ENCODE peak calls at places on chromosomes 2 and 18, in ten cellular contexts. J, L, T, G, I, R, N, M, A and Q are unnamed samples.

GRCh38 chr2:6372317-6372903 is 493.3 kb downstream of the CMPK2 start:
- DNase-seq in A (no peak), I (no peak), M (no peak), J (no peak), T (no peak), R (no peak), G (no peak), L (no peak), N (no peak), Q (no peak)

GRCh38 chr2:126657636-126658315 is 1.8 kb downstream of the GYPC start:
- DNase-seq in I (no peak), M (peak; percentile 76), G (no peak), J (no peak), A (no peak), T (peak; percentile 99), R (no peak), N (peak; percentile 94), L (peak; percentile 49), Q (no peak)

GRCh38 chr2:239429473-239430350 is 28.9 kb upstream of the HDAC4 start:
- DNase-seq in T (no peak), J (no peak), A (no peak), L (no peak), G (peak; percentile 1), M (no peak), R (no peak), N (no peak), I (no peak), Q (no peak)

GRCh38 chr2:84694088-84694622 is 177.9 kb downstream of the DNAH6 start:
- DNase-seq in R (no peak), I (no peak), T (no peak), N (no peak), G (no peak), M (no peak), L (no peak), J (no peak), A (no peak), Q (no peak)

GRCh38 chr2:102463160-102463559 is 9.9 kb upstream of the SLC9A4 start:
- DNase-seq in M (no peak), L (no peak), J (no peak), N (no peak), T (no peak), A (no peak), I (no peak), G (no peak), R (no peak), Q (no peak)

GRCh38 chr2:239690651-239691631 is 290.1 kb upstream of the HDAC4 start:
- DNase-seq in L (no peak), J (no peak), A (peak; percentile 48), I (no peak), R (peak; percentile 32), G (no peak), M (no peak), N (peak; percentile 47), T (no peak), Q (no peak)

GRCh38 chr18:28175047-28175929 is 1.6 kb downstream of the CDH2 start:
- DNase-seq in T (peak; percentile 58), M (peak; percentile 17), L (peak; percentile 60), G (peak; percentile 51), I (no peak), A (no peak), N (peak; percentile 76), J (no peak), R (peak; percentile 33), Q (no peak)

GRCh38 chr2:185947722-185948121 is 209.1 kb downstream of the FSIP2 start:
- DNase-seq in M (no peak), J (no peak), A (no peak), N (no peak), R (no peak), I (no peak), L (no peak), G (no peak), T (no peak), Q (no peak)

GRCh38 chr2:171432969-171433762 is 624 bp downstream of the METTL8 start:
- DNase-seq in J (no peak), N (no peak), A (peak; percentile 8), T (peak; percentile 19), G (peak; percentile 82), M (no peak), L (no peak), R (peak; percentile 74), I (peak; percentile 7), Q (no peak)